ENCODE peak calls at places on chromosomes 13 and 19, in seven cellular contexts. L is osteocyte; Q is HAP-1; A is ecto neural progenitor cell; Z is non-pigmented ciliary epithelial cell; H is stimulated activated CD8-positive, alpha-beta memory T cell treated with anti-CD3 and anti-CD28 coated beads, Interleukin-15, amount 100 ng/mL, for 4 hours; E is RPMI8226. S is an unnamed sample.

GRCh38 chr13:49443327-49443688 is 556 bp downstream of the CAB39L start:
- DNase-seq in L (no peak), Q (no peak), A (no peak), Z (no peak), H (no peak), E (no peak), S (no peak)

GRCh38 chr19:34345934-34346333 is 19.1 kb upstream of the GPI start:
- DNase-seq in L (peak; percentile 89), Q (peak; percentile 77), A (peak; percentile 82), Z (no peak), H (peak; percentile 17), E (peak; percentile 70), S (peak; percentile 82)

GRCh38 chr19:29401712-29402421 is 123.9 kb upstream of the VSTM2B start:
- DNase-seq in L (no peak), Q (no peak), A (no peak), Z (no peak), H (no peak), E (no peak), S (no peak)

GRCh38 chr13:73482556-73482955 is 423.8 kb downstream of the KLF5 start:
- DNase-seq in L (no peak), Q (no peak), A (no peak), Z (no peak), H (no peak), E (no peak), S (no peak)

GRCh38 chr13:99269627-99270252 is 11.6 kb upstream of the GPR18 start:
- DNase-seq in L (no peak), Q (no peak), A (no peak), Z (no peak), H (no peak), E (peak; percentile 49), S (peak; percentile 87)

GRCh38 chr19:49767380-49767779 is 579 bp downstream of the AP2A1 start:
- DNase-seq in L (no peak), Q (no peak), A (no peak), Z (no peak), H (no peak), E (no peak), S (no peak)

GRCh38 chr19:38729653-38730469 is 14.4 kb downstream of the CAPN12 start:
- DNase-seq in L (peak; percentile 92), Q (peak; percentile 47), A (peak; percentile 88), Z (no peak), H (peak; percentile 44), E (peak; percentile 62), S (peak; percentile 79)

GRCh38 chr13:35855531-35856019 is 275.6 kb downstream of the DCLK1 start:
- DNase-seq in L (no peak), Q (peak; percentile 61), A (peak; percentile 49), Z (no peak), H (no peak), E (no peak), S (no peak)

GRCh38 chr13:73210218-73210883 is 151.5 kb downstream of the KLF5 start:
- DNase-seq in L (no peak), Q (no peak), A (no peak), Z (no peak), H (no peak), E (no peak), S (no peak)

GRCh38 chr13:89269737-89270136 is 1598.6 kb downstream of the SLITRK5 start:
- DNase-seq in L (no peak), Q (no peak), A (no peak), Z (no peak), H (no peak), E (no peak), S (no peak)

GRCh38 chr19:2436384-2436783 is 9.0 kb upstream of the TIMM13 start:
- DNase-seq in L (no peak), Q (no peak), A (no peak), Z (no peak), H (no peak), E (no peak), S (no peak)

GRCh38 chr19:3065675-3066357 is 3.5 kb upstream of the TLE5 start:
- DNase-seq in L (no peak), Q (no peak), A (no peak), Z (no peak), H (no peak), E (peak; percentile 21), S (peak; percentile 87)

GRCh38 chr19:45254044-45254531 is 3.0 kb downstream of the MARK4 start:
- DNase-seq in L (no peak), Q (no peak), A (no peak), Z (no peak), H (no peak), E (no peak), S (peak; percentile 51)

GRCh38 chr13:113967206-113967720 is 6.6 kb downstream of the C13orf46 start:
- DNase-seq in L (no peak), Q (no peak), A (no peak), Z (no peak), H (no peak), E (no peak), S (no peak)

GRCh38 chr19:31139871-31140505 is 209.2 kb downstream of the TSHZ3 start:
- DNase-seq in L (no peak), Q (no peak), A (no peak), Z (peak; percentile 86), H (no peak), E (no peak), S (no peak)

GRCh38 chr19:41703602-41704293 is 4.7 kb upstream of the CEACAM5 start:
- DNase-seq in L (peak; percentile 56), Q (no peak), A (peak; percentile 18), Z (no peak), H (no peak), E (no peak), S (no peak)

GRCh38 chr19:43779820-43780219 is 953 bp downstream of the KCNN4 start:
- DNase-seq in L (no peak), Q (no peak), A (no peak), Z (no peak), H (no peak), E (peak; percentile 56), S (no peak)

GRCh38 chr19:6677924-6678689 is 8.1 kb upstream of the TNFSF14 start:
- DNase-seq in L (no peak), Q (no peak), A (peak; percentile 74), Z (no peak), H (peak; percentile 26), E (no peak), S (peak; percentile 42)

GRCh38 chr19:7658219-7658686 is 10.6 kb upstream of the RETN start:
- DNase-seq in L (no peak), Q (no peak), A (no peak), Z (no peak), H (no peak), E (peak; percentile 66), S (peak; percentile 95)

GRCh38 chr19:18058208-18059009 is 28.3 kb downstream of the IL12RB1 start:
- DNase-seq in L (peak; percentile 94), Q (peak; percentile 77), A (peak; percentile 92), Z (no peak), H (peak; percentile 61), E (peak; percentile 78), S (peak; percentile 88)

GRCh38 chr19:48543121-48543710 is 8.8 kb upstream of the SULT2B1 start:
- DNase-seq in L (no peak), Q (no peak), A (no peak), Z (no peak), H (no peak), E (no peak), S (no peak)

GRCh38 chr13:113897966-113898365 is 34.1 kb upstream of the GAS6 start:
- DNase-seq in L (peak; percentile 30), Q (no peak), A (no peak), Z (no peak), H (no peak), E (no peak), S (no peak)

GRCh38 chr13:31518666-31519065 is 220.7 kb upstream of the RXFP2 start:
- DNase-seq in L (no peak), Q (no peak), A (no peak), Z (no peak), H (no peak), E (no peak), S (no peak)

GRCh38 chr19:1503089-1503924 is 9.5 kb downstream of the ADAMTSL5 start:
- DNase-seq in L (peak; percentile 88), Q (no peak), A (peak; percentile 81), Z (no peak), H (peak; percentile 24), E (peak; percentile 70), S (peak; percentile 76)

GRCh38 chr13:113926951-113927660 is 46.8 kb downstream of the C13orf46 start:
- DNase-seq in L (peak; percentile 74), Q (no peak), A (peak; percentile 25), Z (no peak), H (no peak), E (peak; percentile 71), S (no peak)

GRCh38 chr19:10587022-10587838 is at the start of gene AP1M2:
- DNase-seq in L (no peak), Q (no peak), A (no peak), Z (no peak), H (no peak), E (no peak), S (no peak)

GRCh38 chr19:49465371-49465770 is 8.6 kb upstream of the FLT3LG start:
- DNase-seq in L (no peak), Q (no peak), A (no peak), Z (no peak), H (no peak), E (no peak), S (no peak)

GRCh38 chr19:56142087-56142787 is 1.1 kb downstream of the ZNF444 start:
- DNase-seq in L (no peak), Q (no peak), A (no peak), Z (no peak), H (no peak), E (no peak), S (no peak)

GRCh38 chr13:43006893-43007631 is 15.0 kb upstream of the EPSTI1 start:
- DNase-seq in L (no peak), Q (peak; percentile 95), A (no peak), Z (peak; percentile 59), H (no peak), E (no peak), S (no peak)

GRCh38 chr19:38424272-38424671 is 1.7 kb downstream of the RASGRP4 start:
- DNase-seq in L (no peak), Q (no peak), A (no peak), Z (no peak), H (no peak), E (no peak), S (no peak)

GRCh38 chr19:40570313-40571004 is 6.2 kb upstream of the SHKBP1 start:
- DNase-seq in L (peak; percentile 99), Q (peak; percentile 97), A (peak; percentile 99), Z (peak; percentile 99), H (peak; percentile 79), E (peak; percentile 98), S (peak; percentile 100)

S was measured in NAMALWA.